ENCODE peak calls at places on chromosomes 6 and 20, in six cellular contexts. D is NT2/D1, C is H1, F is GM12878, M is HepG2, N is K562. X is an unnamed sample. For H3K27me3, the result is how much of the 10 kb centered on the place peaks cover.

GRCh38 chr20:63886054-63886419 is 8.9 kb upstream of the DNAJC5 start:
- DNase-seq in M (no peak), N (no peak), D (no peak), F (no peak), C (no peak), X (no peak)

GRCh38 chr6:147738516-147739187 is 230.2 kb downstream of the SAMD5 start:
- DNase-seq in C (no peak), N (no peak), D (no peak), M (no peak), F (no peak), X (no peak)

GRCh38 chr6:29967379-29968010 is 25.2 kb downstream of the HLA-A start:
- DNase-seq in D (no peak), M (peak), C (no peak), N (peak), F (peak), X (peak)

GRCh38 chr6:125124250-125124777 is 29.3 kb upstream of the TPD52L1 start:
- DNase-seq in N (peak), D (no peak), F (no peak), C (no peak), M (peak), X (peak)

GRCh38 chr20:32999603-33000250 is 4.5 kb downstream of the SUN5 start:
- DNase-seq in D (no peak), N (no peak), C (no peak), F (no peak), M (peak), X (no peak)

GRCh38 chr6:10837692-10837996 is 695 bp downstream of the MAK start:
- DNase-seq in C (no peak), F (no peak), N (peak), D (no peak), M (no peak), X (no peak)

GRCh38 chr20:31698803-31699718 is 23.6 kb downstream of the BCL2L1 start:
- DNase-seq in D (no peak), N (peak), C (no peak), F (no peak), M (peak), X (peak)

GRCh38 chr6:107434812-107435211 is 24.6 kb downstream of the PDSS2 start:
- DNase-seq in N (no peak), M (no peak), D (no peak), C (no peak), F (no peak), X (no peak)

GRCh38 chr6:141359953-141360352 is 772.8 kb upstream of the GJE1 start:
- DNase-seq in C (no peak), D (no peak), F (no peak), M (no peak), N (no peak), X (no peak)

GRCh38 chr20:47293524-47294157 is 62.9 kb downstream of the ZMYND8 start:
- DNase-seq in F (no peak), D (no peak), N (no peak), C (no peak), M (no peak), X (no peak)

GRCh38 chr6:148455674-148456559 is 113.3 kb downstream of the SASH1 start:
- DNase-seq in M (no peak), N (no peak), F (no peak), D (no peak), C (no peak), X (no peak)

GRCh38 chr20:48456361-48457184 is 371.2 kb downstream of the PREX1 start:
- DNase-seq in C (no peak), D (no peak), F (peak), M (no peak), N (no peak), X (no peak)

GRCh38 chr6:28335040-28335563 is 846 bp downstream of the ZSCAN31 start:
- DNase-seq in D (no peak), F (no peak), N (peak), M (no peak), C (no peak), X (no peak)

GRCh38 chr6:13590574-13591153 is 16.3 kb downstream of the SIRT5 start:
- DNase-seq in D (no peak), C (no peak), M (no peak), N (no peak), F (no peak), X (no peak)

GRCh38 chr20:51097334-51098176 is 74.6 kb upstream of the KCNG1 start:
- DNase-seq in F (no peak), C (no peak), N (no peak), D (no peak), M (no peak), X (no peak)

GRCh38 chr6:37256692-37257319 is 766 bp upstream of the TBC1D22B start:
- DNase-seq in N (no peak), F (no peak), C (no peak), D (no peak), M (no peak), X (no peak)

GRCh38 chr6:34791164-34791841 is 580 bp upstream of the BLTP3A start:
- DNase-seq in N (peak), D (no peak), M (peak), C (peak), F (no peak), X (peak)

GRCh38 chr20:48378976-48379670 is 448.7 kb downstream of the PREX1 start:
- DNase-seq in N (no peak), D (no peak), M (no peak), F (no peak), C (no peak), X (no peak)

GRCh38 chr20:63501818-63502670 is 3.2 kb upstream of the EEF1A2 start:
- DNase-seq in C (no peak), N (peak), F (no peak), M (no peak), D (no peak), X (no peak)

GRCh38 chr6:75893058-75893775 is 144.2 kb downstream of the MYO6 start:
- DNase-seq in N (peak), C (no peak), D (peak), M (peak), F (peak), X (peak)

GRCh38 chr6:77368660-77369313 is 94.5 kb downstream of the HTR1B start:
- DNase-seq in M (no peak), N (no peak), C (peak), F (no peak), D (peak), X (peak)

GRCh38 chr6:81144346-81144745 is 608.1 kb downstream of the TENT5A start:
- DNase-seq in M (no peak), C (no peak), D (no peak), N (no peak), F (no peak), X (no peak)

GRCh38 chr6:39338406-39338805 is 15.9 kb upstream of the KCNK16 start:
- DNase-seq in N (no peak), C (no peak), F (no peak), D (no peak), M (no peak), X (no peak)
- TF ChIP-seq ZNF274 in N (no peak), C (no peak), F (no peak), D (no peak), M (no peak), X (no peak)

GRCh38 chr6:39471954-39472659 is 149.6 kb upstream of the KCNK16 start:
- DNase-seq in F (peak), N (no peak), C (no peak), D (no peak), M (no peak), X (no peak)
- H3K27me3 ChIP-seq in F (under half), N (under half), C (under half), D (under half), M (under half), X (under half)

GRCh38 chr20:23782366-23782983 is 31.7 kb upstream of the CST1 start:
- DNase-seq in C (no peak), N (peak), F (no peak), D (no peak), M (no peak), X (no peak)
- TF ChIP-seq ZNF274 in C (no peak), N (no peak), F (no peak), D (no peak), M (no peak), X (no peak)

GRCh38 chr6:6006428-6007310 is at the start of gene NRN1:
- DNase-seq in F (no peak), M (no peak), D (no peak), C (no peak), N (no peak), X (no peak)
- H3K27me3 ChIP-seq in F (under half), M (half or more), D (half or more), C (half or more), N (half or more), X (under half)

DNA sequence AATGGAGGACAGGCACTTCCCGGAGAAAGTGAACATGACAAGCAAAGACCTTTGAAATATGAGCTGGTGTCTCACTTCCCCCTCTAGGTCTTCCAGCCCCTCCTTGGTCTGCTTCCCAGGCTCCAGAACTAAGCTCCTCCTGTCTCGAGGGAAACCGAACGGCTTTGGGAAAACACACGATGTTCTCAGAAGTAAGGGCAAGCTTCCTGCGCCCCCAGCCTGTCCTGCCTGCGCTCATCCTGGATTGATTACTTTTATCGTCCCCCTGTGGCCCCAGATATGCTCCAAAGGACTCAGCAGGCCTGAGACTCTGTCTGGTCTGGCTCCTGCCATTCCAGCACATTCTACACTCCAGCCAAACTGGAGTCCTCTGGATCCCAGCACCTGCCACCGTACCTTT is 83.4 kb downstream of the ZNF217 start:
- DNase-seq in N (no peak), M (no peak), F (no peak), C (no peak), D (no peak), X (no peak)
- TF ChIP-seq ZNF274 in N (no peak), M (no peak), F (no peak), C (no peak), D (no peak), X (no peak)

DNA sequence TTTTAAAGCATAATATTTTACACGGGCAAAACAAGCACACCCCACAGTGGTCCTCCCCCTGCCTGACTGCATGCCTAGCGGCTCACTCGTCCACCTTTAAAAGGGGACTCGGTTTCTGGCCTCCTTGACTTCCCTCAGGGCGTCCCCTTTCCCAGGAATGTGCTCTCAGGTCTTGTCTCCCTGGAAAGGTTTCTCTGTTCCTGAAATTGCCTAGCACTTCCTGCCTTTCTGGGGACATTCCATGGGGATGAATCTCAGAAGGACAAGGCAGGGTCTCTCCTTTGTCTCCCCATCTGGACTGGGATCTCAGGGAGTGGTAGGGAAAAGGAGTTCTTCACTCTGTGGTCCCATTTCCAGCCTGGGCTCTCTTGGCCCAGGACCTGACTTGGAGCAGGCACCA is 4.9 kb downstream of the TCF15 start:
- DNase-seq in M (no peak), F (no peak), C (no peak), D (peak), N (no peak), X (no peak)
- H3K27me3 ChIP-seq in M (half or more), F (under half), C (under half), D (under half), N (under half), X (under half)

DNA sequence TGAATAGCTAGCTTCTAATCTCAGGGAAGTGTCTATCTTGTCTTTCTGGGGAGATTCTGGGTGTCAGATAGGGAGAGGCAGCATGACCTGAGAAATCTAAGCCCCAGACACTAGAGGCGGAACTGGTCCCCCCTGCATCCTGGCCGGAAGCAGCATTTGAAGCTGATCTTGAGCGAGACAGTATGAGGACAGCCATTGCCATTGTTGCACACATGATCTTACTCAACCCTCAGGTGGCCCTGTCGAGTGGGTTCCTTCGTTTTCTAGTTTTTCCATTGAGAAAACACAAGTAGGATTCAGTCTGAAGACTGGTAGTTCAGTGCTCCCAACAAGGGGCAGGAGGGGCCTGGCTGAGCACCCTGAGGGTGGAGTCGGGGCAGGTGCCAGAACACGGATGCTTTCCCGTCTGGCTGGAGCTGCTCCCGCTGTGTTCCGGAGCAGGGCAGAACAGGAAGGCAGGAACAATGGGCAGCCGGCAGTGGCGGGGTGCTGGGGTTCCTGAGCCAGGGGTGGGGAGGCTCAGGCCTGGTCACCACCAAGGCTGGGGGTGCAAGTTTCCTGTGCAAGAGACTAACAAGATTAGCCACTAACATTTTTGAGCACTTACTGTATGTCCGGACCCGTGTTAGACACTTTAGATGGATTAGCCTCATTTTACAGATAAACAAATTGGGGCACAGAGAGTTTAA is 7.9 kb upstream of the SDCBP2 start:
- DNase-seq in D (no peak), N (no peak), F (no peak), M (no peak), C (no peak), X (no peak)
- TF ChIP-seq ZNF274 in D (no peak), N (no peak), F (no peak), M (no peak), C (no peak), X (no peak)

X was measured in HCT116.